ENCODE peak calls at places on chromosomes 11 and 22, in four cellular contexts. Y is CD8-positive, alpha-beta memory T cell; T is RWPE2; H is AG09309. M is an unnamed sample.

GRCh38 chr11:75262961-75263852 is 22.6 kb downstream of the TPBGL start:
- DNase-seq in Y (no peak), T (peak), H (no peak), M (no peak)

GRCh38 chr11:78069465-78069864 is 5.8 kb downstream of the THRSP start:
- DNase-seq in H (no peak), Y (no peak), T (no peak), M (no peak)

GRCh38 chr22:35065183-35065582 is 775 bp upstream of the ISX start:
- DNase-seq in Y (no peak), T (no peak), H (no peak), M (no peak)

GRCh38 chr11:76230392-76230791 is 24.1 kb upstream of the WNT11 start:
- DNase-seq in H (no peak), T (no peak), Y (no peak), M (no peak)

GRCh38 chr22:33869946-33870345 is 50.3 kb downstream of the LARGE1 start:
- DNase-seq in Y (no peak), H (no peak), T (no peak), M (no peak)

GRCh38 chr11:90512846-90513245 is 290.0 kb upstream of the CHORDC1 start:
- DNase-seq in Y (no peak), T (no peak), H (no peak), M (no peak)

GRCh38 chr11:19652976-19653375 is 59.7 kb upstream of the NAV2 start:
- DNase-seq in T (no peak), H (no peak), Y (no peak), M (no peak)

GRCh38 chr11:68008381-68009337 is 1.5 kb upstream of the ALDH3B1 start:
- DNase-seq in T (peak), Y (no peak), H (no peak), M (no peak)

GRCh38 chr11:61134801-61135257 is 26.4 kb downstream of the VPS37C start:
- DNase-seq in H (no peak), T (peak), Y (no peak), M (no peak)

GRCh38 chr11:8283510-8284272 is 20.0 kb upstream of the LMO1 start:
- DNase-seq in H (no peak), Y (no peak), T (no peak), M (no peak)

GRCh38 chr11:102733232-102733875 is 8.6 kb upstream of the MMP8 start:
- DNase-seq in Y (no peak), H (no peak), T (no peak), M (peak)

GRCh38 chr22:49540571-49541450 is 286.9 kb downstream of the BRD1 start:
- DNase-seq in H (no peak), T (no peak), Y (no peak), M (no peak)

GRCh38 chr22:17717708-17718107 is 56.6 kb downstream of the BID start:
- DNase-seq in H (peak), T (no peak), Y (no peak), M (no peak)

GRCh38 chr11:72002841-72003775 is 4.4 kb downstream of the IL18BP start:
- DNase-seq in T (no peak), H (no peak), Y (no peak), M (no peak)

GRCh38 chr22:30575011-30575671 is 676 bp upstream of the GAL3ST1 start:
- DNase-seq in Y (no peak), T (no peak), H (peak), M (no peak)

GRCh38 chr11:62732830-62733229 is 4.5 kb downstream of the TTC9C start:
- DNase-seq in H (no peak), T (no peak), Y (peak), M (no peak)

GRCh38 chr11:8758619-8759169 is 76.1 kb downstream of the RPL27A start:
- DNase-seq in H (no peak), Y (no peak), T (no peak), M (no peak)

GRCh38 chr11:45736424-45736823 is 68.5 kb upstream of the SLC35C1 start:
- DNase-seq in Y (no peak), T (peak), H (peak), M (no peak)

GRCh38 chr11:125075900-125076317 is 12.8 kb downstream of the SLC37A2 start:
- DNase-seq in Y (no peak), H (no peak), T (peak), M (no peak)

GRCh38 chr11:121099885-121100284 is 1.2 kb upstream of the TECTA start:
- DNase-seq in Y (no peak), T (no peak), H (no peak), M (no peak)

GRCh38 chr22:22935056-22935545 is 47.5 kb downstream of the IGLL5 start:
- DNase-seq in Y (no peak), H (no peak), T (no peak), M (no peak)

GRCh38 chr22:49825944-49826602 is 1.6 kb downstream of the BRD1 start:
- DNase-seq in H (no peak), Y (peak), T (no peak), M (no peak)

GRCh38 chr11:119794756-119795155 is 65.8 kb upstream of the NECTIN1 start:
- DNase-seq in T (no peak), H (no peak), Y (no peak), M (no peak)

GRCh38 chr11:61766353-61766841 is 14.0 kb downstream of the MYRF start:
- DNase-seq in T (no peak), Y (no peak), H (no peak), M (no peak)

GRCh38 chr22:30344447-30345200 is 12.1 kb downstream of the SF3A1 start:
- DNase-seq in T (no peak), Y (no peak), H (no peak), M (no peak)

GRCh38 chr22:45638197-45638596 is 33.4 kb upstream of the ATXN10 start:
- DNase-seq in Y (no peak), H (no peak), T (no peak), M (no peak)

GRCh38 chr11:12528487-12528886 is 145.7 kb upstream of the TEAD1 start:
- DNase-seq in Y (no peak), H (no peak), T (no peak), M (no peak)

GRCh38 chr11:88064097-88064705 is 111.0 kb downstream of the RAB38 start:
- DNase-seq in Y (no peak), T (no peak), H (no peak), M (no peak)

GRCh38 chr11:128905345-128906184 is 14.4 kb downstream of the KCNJ5 start:
- DNase-seq in Y (peak), T (no peak), H (no peak), M (no peak)

GRCh38 chr11:70090989-70091388 is 12.9 kb downstream of the ANO1 start:
- DNase-seq in T (no peak), Y (no peak), H (peak), M (no peak)

GRCh38 chr11:1194977-1195689 is 27.7 kb upstream of the MUC5B start:
- DNase-seq in T (peak), H (no peak), Y (no peak), M (no peak)

GRCh38 chr11:79594839-79595238 is 154.0 kb upstream of the TENM4 start:
- DNase-seq in H (no peak), T (no peak), Y (no peak), M (no peak)

GRCh38 chr22:17570851-17571631 is 7.7 kb downstream of the SLC25A18 start:
- DNase-seq in T (no peak), H (no peak), Y (no peak), M (peak)

GRCh38 chr11:47361419-47361818 is 8.9 kb upstream of the MYBPC3 start:
- DNase-seq in H (no peak), T (no peak), Y (no peak), M (no peak)
- H3K4me3 ChIP-seq in H (no peak), T (no peak), Y (no peak), M (no peak)

GRCh38 chr22:37610480-37611148 is 2.0 kb downstream of the GGA1 start:
- DNase-seq in H (no peak), Y (no peak), T (no peak), M (no peak)
- H3K4me3 ChIP-seq in H (no peak), Y (no peak), T (no peak), M (no peak)

GRCh38 chr22:27311666-27312566 is 489.6 kb downstream of the MN1 start:
- DNase-seq in Y (no peak), H (no peak), T (no peak), M (no peak)
- H3K4me3 ChIP-seq in Y (no peak), H (no peak), T (no peak), M (no peak)

GRCh38 chr22:24952837-24953293 is 349 bp downstream of the KIAA1671 start:
- DNase-seq in T (peak), Y (no peak), H (no peak), M (no peak)

GRCh38 chr22:24951942-24952836 is at the start of gene KIAA1671:
- DNase-seq in T (peak), Y (peak), H (no peak), M (no peak)

GRCh38 chr22:24947881-24948280 is 1.4 kb upstream of the LHFPL7 start:
- DNase-seq in H (no peak), T (no peak), Y (no peak), M (no peak)

GRCh38 chr22:24948356-24949202 is 2.1 kb upstream of the LHFPL7 start:
- DNase-seq in H (no peak), Y (no peak), T (no peak), M (no peak)

GRCh38 chr22:24950272-24950902 is 2.1 kb upstream of the KIAA1671 start:
- DNase-seq in H (no peak), T (no peak), Y (no peak), M (no peak)
- H3K4me3 ChIP-seq in H (no peak), T (no peak), Y (no peak), M (peak)

GRCh38 chr22:40567626-40568328 is 68.7 kb downstream of the MRTFA start:
- DNase-seq in H (no peak), T (no peak), Y (no peak), M (no peak)
- H3K4me3 ChIP-seq in H (no peak), T (no peak), Y (no peak), M (no peak)

DNA sequence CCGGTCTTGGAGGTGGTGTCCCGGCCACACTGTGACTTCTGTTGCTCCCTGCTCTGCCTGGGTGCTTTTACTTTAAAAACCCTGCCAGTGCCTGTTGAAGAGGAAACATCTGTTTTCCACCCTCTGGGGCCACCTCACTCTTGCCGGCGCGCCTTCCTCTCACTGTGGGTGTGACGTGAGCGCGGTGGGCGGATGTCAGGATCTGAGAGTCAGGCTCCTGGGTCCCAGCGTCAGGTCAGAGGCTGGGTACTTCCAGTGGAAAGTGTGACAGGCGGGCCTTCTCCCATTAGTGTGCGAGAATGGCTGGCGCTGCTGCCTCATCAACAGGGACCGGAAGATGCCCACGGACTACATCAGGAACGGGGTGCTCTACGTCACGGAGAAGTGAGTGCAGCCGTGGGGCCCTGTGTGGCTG is 54.2 kb downstream of the GRAMD4 start:
- DNase-seq in Y (peak), T (no peak), H (no peak), M (no peak)
- H3K4me3 ChIP-seq in Y (peak), T (no peak), H (no peak), M (no peak)

DNA sequence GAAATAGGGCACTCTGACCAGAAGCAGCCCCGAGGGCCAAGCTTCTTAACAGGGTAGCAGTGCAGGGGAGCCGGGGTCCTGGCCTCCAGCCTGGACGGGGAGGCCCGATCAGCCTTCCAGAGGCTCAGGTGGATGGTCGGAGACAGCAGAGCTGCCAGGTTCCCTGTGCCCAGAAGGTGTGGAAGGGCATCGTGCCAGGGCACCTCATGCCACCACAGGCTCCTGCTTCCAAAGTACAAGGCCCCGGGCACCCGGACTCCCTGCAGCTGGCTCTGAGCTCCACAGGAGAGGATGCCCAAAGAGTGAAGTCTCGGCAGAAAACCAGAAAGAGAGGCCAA is 14.3 kb downstream of the EHD1 start:
- DNase-seq in H (no peak), Y (no peak), T (no peak), M (no peak)
- H3K4me3 ChIP-seq in H (no peak), Y (peak), T (no peak), M (no peak)

GRCh38 chr11:65396769-65397745 is 10.6 kb downstream of the FRMD8 start:
- DNase-seq in H (no peak), Y (no peak), T (no peak), M (no peak)
- H3K4me3 ChIP-seq in H (no peak), Y (no peak), T (no peak), M (no peak)

GRCh38 chr11:134687548-134687947 is 275.5 kb upstream of the B3GAT1 start:
- DNase-seq in H (no peak), Y (no peak), T (no peak), M (no peak)

GRCh38 chr11:134696455-134696854 is 284.4 kb upstream of the B3GAT1 start:
- DNase-seq in H (no peak), Y (no peak), T (no peak), M (no peak)

GRCh38 chr11:134691474-134691873 is 279.4 kb upstream of the B3GAT1 start:
- DNase-seq in H (no peak), Y (no peak), T (no peak), M (no peak)

GRCh38 chr11:134689886-134690285 is 277.8 kb upstream of the B3GAT1 start:
- DNase-seq in H (no peak), Y (no peak), T (no peak), M (no peak)

DNA sequence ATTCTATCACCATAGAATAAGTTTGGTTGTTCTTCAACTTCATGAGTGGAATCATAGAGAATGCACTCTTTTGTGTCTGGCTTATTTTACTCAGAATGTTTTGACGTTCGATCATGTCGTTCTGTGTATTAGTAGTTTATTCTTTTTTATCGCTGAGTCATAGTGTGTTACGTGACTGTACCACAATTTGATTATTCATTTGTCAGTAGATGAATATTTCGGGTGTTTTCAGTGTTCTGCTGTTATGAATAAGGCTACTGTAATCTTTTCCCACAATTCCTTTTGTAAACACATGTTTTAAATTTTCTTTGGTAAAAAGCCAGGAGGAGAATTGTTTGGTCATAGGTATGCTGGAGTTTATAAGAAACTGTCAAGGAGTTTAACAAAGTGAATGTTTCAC is 279.9 kb upstream of the B3GAT1 start:
- DNase-seq in T (no peak), Y (no peak), H (no peak), M (no peak)
- H3K4me3 ChIP-seq in T (no peak), Y (no peak), H (no peak), M (no peak)

GRCh38 chr11:43579919-43580276 is 100.6 kb upstream of the HSD17B12 start:
- DNase-seq in T (no peak), H (no peak), Y (no peak), M (no peak)

GRCh38 chr11:43582837-43583462 is 97.6 kb upstream of the HSD17B12 start:
- DNase-seq in H (no peak), Y (no peak), T (no peak), M (no peak)

GRCh38 chr11:43582024-43582836 is 98.3 kb upstream of the HSD17B12 start:
- DNase-seq in H (no peak), Y (no peak), T (no peak), M (no peak)

GRCh38 chr11:43580735-43581369 is 99.7 kb upstream of the HSD17B12 start:
- DNase-seq in H (no peak), Y (no peak), T (no peak), M (no peak)

DNA sequence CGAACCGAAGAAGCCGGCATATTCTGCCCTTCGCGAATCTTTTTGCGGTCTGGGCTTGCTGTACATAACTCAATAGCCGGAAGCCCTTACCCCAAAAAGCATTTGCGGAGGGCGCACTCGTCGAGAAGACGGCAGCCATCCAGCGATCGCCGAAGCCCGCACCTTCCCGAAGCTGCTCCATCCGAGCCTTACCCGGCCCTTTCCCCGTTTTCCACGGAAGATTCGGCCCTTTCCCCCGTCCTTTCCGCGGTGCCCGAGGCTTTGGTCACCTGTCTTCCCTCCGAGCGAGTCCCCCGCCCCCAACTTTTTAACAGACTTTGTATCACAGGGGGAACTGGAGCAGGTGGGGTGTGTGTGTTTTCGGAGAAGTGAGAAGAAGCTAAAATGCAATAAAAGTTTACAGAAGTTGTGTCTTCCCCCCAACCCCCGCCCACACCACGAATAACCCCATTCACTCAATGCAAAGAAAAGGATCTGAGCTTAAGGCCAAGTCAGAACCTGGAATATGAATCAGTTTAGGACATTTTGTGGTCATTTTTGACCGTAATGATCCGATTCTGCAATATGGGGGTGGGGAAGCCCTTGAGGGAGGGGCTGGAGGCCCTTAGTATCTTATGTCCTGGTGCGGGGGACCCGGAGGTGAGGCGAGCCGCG is 99.0 kb upstream of the HSD17B12 start:
- DNase-seq in T (no peak), H (no peak), Y (no peak), M (no peak)
- H3K4me3 ChIP-seq in T (peak), H (no peak), Y (no peak), M (peak)

M was measured in retinal pigment epithelial cell.